ENCODE peak calls at places on chromosomes 1 and 21, in seven cellular contexts. N, P, E, H, A, Q and G are unnamed samples.

GRCh38 chr1:119840745-119841144 is 29.5 kb upstream of the REG4 start:
- DNase-seq in P (no peak), H (no peak), E (no peak), Q (no peak), N (no peak), A (no peak), G (no peak)

GRCh38 chr1:47919113-47919833 is 77.9 kb downstream of the TRABD2B start:
- DNase-seq in E (no peak), P (no peak), A (no peak), N (no peak), Q (no peak), H (no peak), G (no peak)

GRCh38 chr1:61872206-61872605 is 129.9 kb downstream of the PATJ start:
- DNase-seq in Q (no peak), E (no peak), H (no peak), A (no peak), N (no peak), P (no peak), G (no peak)

GRCh38 chr1:231217056-231217455 is 24.0 kb upstream of the GNPAT start:
- DNase-seq in P (no peak), A (peak; percentile 29), N (no peak), Q (no peak), H (no peak), E (no peak), G (no peak)

GRCh38 chr21:38950388-38951094 is 144.8 kb downstream of the ETS2 start:
- DNase-seq in A (no peak), P (peak; percentile 71), H (no peak), Q (no peak), E (no peak), N (no peak), G (no peak)

GRCh38 chr1:155208406-155208655 is 164 bp upstream of the MTX1 start:
- DNase-seq in H (no peak), N (no peak), E (no peak), P (no peak), Q (no peak), A (no peak), G (no peak)

GRCh38 chr1:30106125-30106524 is 617.3 kb downstream of the MATN1 start:
- DNase-seq in A (peak; percentile 87), Q (no peak), P (no peak), N (no peak), H (no peak), E (peak; percentile 39), G (no peak)

GRCh38 chr1:169867012-169867679 is 26.6 kb downstream of the SCYL3 start:
- DNase-seq in P (no peak), E (no peak), N (no peak), H (no peak), Q (no peak), A (no peak), G (no peak)

GRCh38 chr1:211352985-211353515 is 26.4 kb downstream of the TRAF5 start:
- DNase-seq in Q (no peak), H (peak; percentile 42), P (no peak), N (peak; percentile 56), E (no peak), A (peak; percentile 65), G (no peak)

GRCh38 chr21:46183910-46184624 is at the start of gene SPATC1L:
- DNase-seq in N (no peak), H (no peak), A (peak; percentile 94), Q (no peak), P (peak; percentile 76), E (peak; percentile 71), G (peak; percentile 82)

GRCh38 chr1:230268371-230269170 is 157.6 kb downstream of the PGBD5 start:
- DNase-seq in N (peak; percentile 47), P (peak; percentile 56), A (peak; percentile 92), E (peak; percentile 46), H (no peak), Q (no peak), G (no peak)

GRCh38 chr1:44406761-44407429 is 1.8 kb downstream of the RNF220 start:
- DNase-seq in H (no peak), A (peak; percentile 79), Q (no peak), E (peak; percentile 59), N (no peak), P (no peak), G (no peak)

GRCh38 chr1:155646307-155646706 is 36.3 kb downstream of the MSTO1 start:
- DNase-seq in H (no peak), A (no peak), Q (no peak), P (peak; percentile 12), E (no peak), N (no peak), G (no peak)

GRCh38 chr1:173596097-173596825 is 6.6 kb downstream of the SLC9C2 start:
- DNase-seq in E (no peak), Q (no peak), A (no peak), P (no peak), H (no peak), N (no peak), G (no peak)

GRCh38 chr1:42319128-42319851 is 15.7 kb downstream of the FOXJ3 start:
- DNase-seq in A (no peak), E (no peak), Q (no peak), N (no peak), P (peak; percentile 62), H (no peak), G (no peak)

GRCh38 chr1:107964397-107965111 is 426 bp downstream of the VAV3 start:
- DNase-seq in H (peak; percentile 17), P (no peak), N (no peak), Q (peak; percentile 17), A (peak; percentile 78), E (peak; percentile 15), G (no peak)

GRCh38 chr1:27388337-27389005 is 4.0 kb upstream of the GPR3 start:
- DNase-seq in A (peak; percentile 81), N (peak; percentile 79), H (peak; percentile 48), Q (no peak), E (no peak), P (no peak), G (peak; percentile 79)

GRCh38 chr1:95806171-95806570 is 572.2 kb downstream of the RWDD3 start:
- DNase-seq in P (no peak), Q (no peak), A (no peak), E (no peak), H (no peak), N (no peak), G (no peak)

GRCh38 chr1:29311352-29312030 is 75.2 kb downstream of the PTPRU start:
- DNase-seq in E (no peak), P (no peak), Q (no peak), N (no peak), A (peak; percentile 45), H (no peak), G (no peak)

GRCh38 chr1:28199328-28200233 is 23.1 kb upstream of the PTAFR start:
- DNase-seq in N (no peak), A (no peak), Q (no peak), E (no peak), P (no peak), H (peak; percentile 82), G (no peak)

GRCh38 chr1:83860506-83861221 is 138.3 kb downstream of the TTLL7 start:
- DNase-seq in P (no peak), A (peak; percentile 81), N (peak; percentile 85), E (peak; percentile 52), H (peak; percentile 40), Q (peak; percentile 29), G (peak; percentile 86)

GRCh38 chr1:119323216-119323982 is 45.2 kb upstream of the HAO2 start:
- DNase-seq in Q (no peak), H (no peak), A (no peak), E (no peak), P (no peak), N (no peak), G (no peak)

GRCh38 chr1:209924386-209924785 is 13.6 kb upstream of the SYT14 start:
- DNase-seq in E (no peak), H (no peak), P (no peak), Q (no peak), N (no peak), A (no peak), G (no peak)

GRCh38 chr1:231918239-231919015 is 291.8 kb downstream of the DISC1 start:
- DNase-seq in Q (no peak), E (no peak), H (peak; percentile 64), N (no peak), P (peak; percentile 8), A (no peak), G (no peak)

GRCh38 chr1:15760520-15761211 is 2.1 kb downstream of the FBLIM1 start:
- DNase-seq in P (peak; percentile 76), Q (no peak), A (peak; percentile 84), H (no peak), N (no peak), E (no peak), G (no peak)

GRCh38 chr1:21941370-21941769 is 4.3 kb upstream of the HSPG2 start:
- DNase-seq in H (no peak), N (no peak), A (no peak), E (no peak), P (no peak), Q (no peak), G (no peak)

GRCh38 chr1:67586596-67586995 is 98.4 kb upstream of the GADD45A start:
- DNase-seq in H (no peak), P (peak; percentile 82), A (no peak), E (no peak), Q (no peak), N (no peak), G (no peak)

GRCh38 chr1:117237701-117238413 is 27.1 kb upstream of the VTCN1 start:
- DNase-seq in H (no peak), P (no peak), A (no peak), Q (no peak), N (no peak), E (no peak), G (no peak)

GRCh38 chr1:10646347-10646861 is 150.0 kb downstream of the CASZ1 start:
- DNase-seq in E (no peak), N (no peak), P (peak; percentile 44), A (no peak), Q (no peak), H (no peak), G (no peak)

GRCh38 chr1:182446033-182446669 is 3.8 kb upstream of the RGSL1 start:
- DNase-seq in N (no peak), P (peak; percentile 21), A (peak; percentile 66), E (peak; percentile 18), Q (no peak), H (no peak), G (no peak)

GRCh38 chr1:90371106-90371813 is 345.8 kb downstream of the BARHL2 start:
- DNase-seq in N (no peak), E (no peak), Q (no peak), H (no peak), P (no peak), A (no peak), G (no peak)

GRCh38 chr1:22275626-22276395 is 132.9 kb upstream of the WNT4 start:
- DNase-seq in P (peak; percentile 34), N (peak; percentile 67), A (peak; percentile 92), E (peak; percentile 39), H (no peak), Q (no peak), G (peak; percentile 66)

GRCh38 chr1:211469938-211470529 is 21.9 kb downstream of the RD3 start:
- DNase-seq in P (peak; percentile 50), N (peak; percentile 89), Q (peak; percentile 4), H (no peak), A (peak; percentile 84), E (peak; percentile 72), G (peak; percentile 78)

GRCh38 chr1:4741876-4742423 is 87.5 kb downstream of the AJAP1 start:
- DNase-seq in P (no peak), E (no peak), N (no peak), H (no peak), A (peak; percentile 75), Q (no peak), G (no peak)

GRCh38 chr21:34612056-34612455 is 2.9 kb downstream of the RCAN1 start:
- DNase-seq in E (no peak), A (no peak), P (no peak), H (no peak), N (no peak), Q (no peak), G (no peak)

GRCh38 chr1:204685236-204686006 is at the start of gene LRRN2:
- DNase-seq in H (no peak), P (no peak), N (no peak), A (peak; percentile 88), E (no peak), Q (no peak), G (no peak)

GRCh38 chr1:197909346-197909745 is 6.9 kb downstream of the C1orf53 start:
- DNase-seq in P (no peak), H (no peak), A (no peak), N (no peak), Q (no peak), E (peak; percentile 17), G (no peak)

GRCh38 chr1:243933495-243933894 is 83.5 kb upstream of the AKT3 start:
- DNase-seq in P (no peak), A (no peak), H (no peak), Q (no peak), E (no peak), N (no peak), G (no peak)